ENCODE peak calls at places on chromosome 7, in six cellular contexts. J, B, K, I, U and D are unnamed samples.

GRCh38 chr7:107166702-107167426 is 1.9 kb upstream of the HBP1 start:
- DNase-seq in J (no peak), B (no peak), K (no peak), I (no peak), U (no peak), D (peak)

GRCh38 chr7:133491846-133492652 is 239.2 kb downstream of the EXOC4 start:
- DNase-seq in J (no peak), B (no peak), K (peak), I (no peak), U (no peak), D (peak)

GRCh38 chr7:96388166-96388565 is 66.3 kb upstream of the SLC25A13 start:
- DNase-seq in J (no peak), B (peak), K (peak), I (no peak), U (no peak), D (peak)

GRCh38 chr7:119935418-119936025 is 337.5 kb upstream of the KCND2 start:
- DNase-seq in J (no peak), B (peak), K (peak), I (no peak), U (no peak), D (peak)

GRCh38 chr7:92988051-92988450 is 129.7 kb downstream of the SAMD9 start:
- DNase-seq in J (no peak), B (peak), K (peak), I (no peak), U (no peak), D (peak)

GRCh38 chr7:11533229-11533820 is 298.7 kb downstream of the THSD7A start:
- DNase-seq in J (no peak), B (no peak), K (peak), I (no peak), U (no peak), D (peak)

GRCh38 chr7:112420236-112420945 is 29.9 kb upstream of the IFRD1 start:
- DNase-seq in J (no peak), B (no peak), K (no peak), I (no peak), U (no peak), D (no peak)

GRCh38 chr7:27143022-27143949 is at the start of gene HOXA5:
- DNase-seq in J (no peak), B (peak), K (peak), I (peak), U (peak), D (peak)

GRCh38 chr7:55476071-55476803 is 96.1 kb downstream of the VOPP1 start:
- DNase-seq in J (no peak), B (peak), K (peak), I (peak), U (no peak), D (peak)

GRCh38 chr7:157412021-157412443 is 75.2 kb downstream of the DNAJB6 start:
- DNase-seq in J (no peak), B (peak), K (peak), I (no peak), U (no peak), D (peak)

GRCh38 chr7:155423337-155424285 is 34.3 kb upstream of the EN2 start:
- DNase-seq in J (no peak), B (no peak), K (no peak), I (no peak), U (peak), D (no peak)

GRCh38 chr7:31075006-31075405 is 22.9 kb downstream of the ADCYAP1R1 start:
- DNase-seq in J (no peak), B (no peak), K (no peak), I (no peak), U (peak), D (no peak)

GRCh38 chr7:96179341-96179740 is 142.6 kb downstream of the SLC25A13 start:
- DNase-seq in J (no peak), B (no peak), K (no peak), I (no peak), U (no peak), D (no peak)

GRCh38 chr7:120171406-120171805 is 101.6 kb upstream of the KCND2 start:
- DNase-seq in J (no peak), B (no peak), K (no peak), I (no peak), U (no peak), D (no peak)

GRCh38 chr7:66359656-66360211 is 154.6 kb downstream of the TPST1 start:
- DNase-seq in J (no peak), B (peak), K (no peak), I (no peak), U (no peak), D (no peak)

GRCh38 chr7:151505836-151506468 is 13.7 kb downstream of the RHEB start:
- DNase-seq in J (no peak), B (no peak), K (no peak), I (no peak), U (no peak), D (no peak)

GRCh38 chr7:116801092-116801710 is 61.2 kb upstream of the CAPZA2 start:
- DNase-seq in J (no peak), B (peak), K (peak), I (no peak), U (no peak), D (peak)

GRCh38 chr7:52017802-52018679 is 701.4 kb upstream of the COBL start:
- DNase-seq in J (no peak), B (no peak), K (peak), I (no peak), U (no peak), D (no peak)

GRCh38 chr7:47943676-47944474 is 4.4 kb downstream of the PKD1L1 start:
- DNase-seq in J (no peak), B (no peak), K (no peak), I (no peak), U (no peak), D (no peak)

DNA sequence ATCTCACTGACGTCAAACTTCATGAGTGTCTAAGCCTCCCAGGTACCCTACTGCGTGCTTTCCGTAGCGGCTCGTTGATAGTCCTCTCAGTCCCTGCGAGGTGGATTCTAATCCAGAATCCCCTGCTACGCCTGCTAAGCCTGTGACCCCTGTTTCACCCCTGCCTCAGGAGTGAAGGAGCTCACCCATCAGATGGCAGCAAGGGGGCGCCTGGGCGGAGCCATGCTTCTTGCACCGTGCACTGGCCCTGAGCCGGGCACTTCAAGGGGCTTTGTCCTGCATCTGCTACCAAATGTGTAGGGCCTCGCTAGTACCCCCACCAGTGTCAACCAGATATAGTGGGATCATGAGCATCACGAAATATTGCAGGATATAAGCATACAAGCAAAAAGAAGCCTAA is 918 bp upstream of the STRA8 start:
- DNase-seq in J (no peak), B (no peak), K (no peak), I (no peak), U (no peak), D (no peak)
- TF ChIP-seq CTCF in J (peak), B (no peak), K (peak), I (no peak), U (no peak), D (peak)

DNA sequence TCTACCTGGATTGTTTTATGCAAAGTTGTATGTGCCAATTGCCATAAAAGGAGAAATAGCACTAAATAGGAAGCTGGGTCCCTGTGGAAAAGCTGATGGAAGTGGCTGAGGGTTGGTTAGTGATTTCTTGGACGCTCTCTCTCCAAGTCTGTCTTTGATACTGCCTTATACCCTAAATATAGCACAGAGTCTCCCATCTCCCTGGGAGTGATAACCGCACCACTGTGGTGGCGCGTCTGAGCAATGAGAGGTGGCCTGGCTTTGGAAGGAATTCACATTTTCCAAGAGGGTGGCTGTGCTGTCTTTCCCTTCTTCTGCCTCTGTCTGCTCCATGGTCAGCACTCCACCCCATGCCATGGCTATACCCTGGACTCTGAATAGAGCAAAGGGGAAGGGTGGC is 31.2 kb downstream of the STMP1 start:
- DNase-seq in J (no peak), B (no peak), K (no peak), I (no peak), U (no peak), D (no peak)
- H3K4me3 ChIP-seq in J (no peak), B (no peak), K (no peak), I (no peak), U (no peak), D (no peak)

GRCh38 chr7:20440472-20441105 is 109.9 kb downstream of the ITGB8 start:
- DNase-seq in J (no peak), B (peak), K (peak), I (no peak), U (no peak), D (peak)
- TF ChIP-seq CTCF in J (peak), B (peak), K (peak), I (no peak), U (peak), D (peak)

DNA sequence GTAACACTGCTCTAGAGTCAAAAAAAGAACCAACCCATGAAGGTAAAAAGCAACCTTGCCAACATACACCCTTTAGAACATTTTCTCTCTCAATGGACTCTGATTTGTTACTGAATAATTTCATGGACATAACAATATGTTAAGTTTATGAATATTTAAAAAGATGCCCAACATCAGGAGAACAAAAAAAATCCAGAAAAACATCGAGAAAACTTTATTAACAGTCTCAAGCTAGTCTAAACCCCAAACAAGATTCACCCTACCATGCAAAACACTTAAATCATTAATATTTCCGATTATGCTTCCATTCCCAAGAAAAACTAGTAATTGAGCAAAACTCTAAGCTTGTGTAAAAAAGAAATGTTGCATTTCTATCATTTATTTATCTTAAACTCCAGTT is 46.7 kb downstream of the OSBPL3 start:
- DNase-seq in J (no peak), B (no peak), K (no peak), I (no peak), U (no peak), D (no peak)
- H3K4me3 ChIP-seq in J (peak), B (no peak), K (no peak), I (no peak), U (no peak), D (no peak)